ENCODE peak calls at places on chromosomes 7 and 10, in seven cellular contexts. One of them, this sample, is unnamed.

GRCh38 chr10:97059006-97059871 is 126.5 kb downstream of the SLIT1 start:
- DNase-seq in A549: no peak
- DNase-seq in mammary epithelial cell: no peak
- DNase-seq in hepatocyte: no peak
- DNase-seq in HepG2: no peak
- DNase-seq in PC-3: no peak
- DNase-seq in neural progenitor cell: peak
- DNase-seq in this sample: no peak

GRCh38 chr7:27295236-27295635 is 52.6 kb downstream of the EVX1 start:
- DNase-seq in neural progenitor cell: no peak
- DNase-seq in PC-3: no peak
- DNase-seq in mammary epithelial cell: no peak
- DNase-seq in hepatocyte: no peak
- DNase-seq in A549: no peak
- DNase-seq in HepG2: no peak
- DNase-seq in this sample: no peak

GRCh38 chr7:151665363-151665762 is 145.7 kb upstream of the RHEB start:
- DNase-seq in mammary epithelial cell: no peak
- DNase-seq in PC-3: no peak
- DNase-seq in HepG2: no peak
- DNase-seq in neural progenitor cell: no peak
- DNase-seq in A549: no peak
- DNase-seq in hepatocyte: peak
- DNase-seq in this sample: no peak

GRCh38 chr10:84997870-84998269 is 669.5 kb downstream of the CCSER2 start:
- DNase-seq in mammary epithelial cell: no peak
- DNase-seq in A549: no peak
- DNase-seq in HepG2: no peak
- DNase-seq in neural progenitor cell: no peak
- DNase-seq in hepatocyte: no peak
- DNase-seq in PC-3: no peak
- DNase-seq in this sample: no peak

GRCh38 chr7:73992104-73992562 is 35.8 kb upstream of the ELN start:
- DNase-seq in neural progenitor cell: no peak
- DNase-seq in hepatocyte: no peak
- DNase-seq in PC-3: no peak
- DNase-seq in mammary epithelial cell: no peak
- DNase-seq in HepG2: no peak
- DNase-seq in A549: no peak
- DNase-seq in this sample: no peak

GRCh38 chr10:56116684-56117083 is 244.4 kb downstream of the ZWINT start:
- DNase-seq in PC-3: peak
- DNase-seq in HepG2: peak
- DNase-seq in hepatocyte: peak
- DNase-seq in neural progenitor cell: peak
- DNase-seq in A549: no peak
- DNase-seq in mammary epithelial cell: no peak
- DNase-seq in this sample: no peak

GRCh38 chr7:64603271-64603670 is 40.4 kb upstream of the ZNF680 start:
- DNase-seq in neural progenitor cell: no peak
- DNase-seq in A549: no peak
- DNase-seq in hepatocyte: no peak
- DNase-seq in PC-3: no peak
- DNase-seq in HepG2: no peak
- DNase-seq in mammary epithelial cell: no peak
- DNase-seq in this sample: no peak

GRCh38 chr10:103649654-103650423 is 156.3 kb downstream of the NEURL1 start:
- DNase-seq in HepG2: no peak
- DNase-seq in hepatocyte: no peak
- DNase-seq in PC-3: no peak
- DNase-seq in A549: no peak
- DNase-seq in mammary epithelial cell: no peak
- DNase-seq in neural progenitor cell: no peak
- DNase-seq in this sample: peak

GRCh38 chr7:11538751-11539299 is 293.2 kb downstream of the THSD7A start:
- DNase-seq in PC-3: no peak
- DNase-seq in mammary epithelial cell: no peak
- DNase-seq in A549: no peak
- DNase-seq in hepatocyte: no peak
- DNase-seq in neural progenitor cell: no peak
- DNase-seq in HepG2: no peak
- DNase-seq in this sample: no peak

GRCh38 chr7:56062382-56062781 is 1.7 kb upstream of the SUMF2 start:
- DNase-seq in HepG2: peak
- DNase-seq in hepatocyte: no peak
- DNase-seq in mammary epithelial cell: no peak
- DNase-seq in A549: no peak
- DNase-seq in PC-3: peak
- DNase-seq in neural progenitor cell: no peak
- DNase-seq in this sample: no peak

GRCh38 chr7:101984997-101985645 is 167.7 kb downstream of the CUX1 start:
- DNase-seq in mammary epithelial cell: no peak
- DNase-seq in neural progenitor cell: peak
- DNase-seq in hepatocyte: no peak
- DNase-seq in PC-3: no peak
- DNase-seq in A549: no peak
- DNase-seq in HepG2: no peak
- DNase-seq in this sample: no peak

GRCh38 chr10:86945361-86946214 is 11.8 kb downstream of the MMRN2 start:
- DNase-seq in HepG2: peak
- DNase-seq in mammary epithelial cell: no peak
- DNase-seq in PC-3: no peak
- DNase-seq in neural progenitor cell: peak
- DNase-seq in A549: peak
- DNase-seq in hepatocyte: peak
- DNase-seq in this sample: no peak

GRCh38 chr7:149310113-149310836 is 48.3 kb downstream of the ZNF783 start:
- DNase-seq in neural progenitor cell: no peak
- DNase-seq in PC-3: peak
- DNase-seq in mammary epithelial cell: peak
- DNase-seq in HepG2: peak
- DNase-seq in A549: peak
- DNase-seq in hepatocyte: peak
- DNase-seq in this sample: peak

GRCh38 chr7:11623093-11623678 is 208.8 kb downstream of the THSD7A start:
- DNase-seq in mammary epithelial cell: peak
- DNase-seq in A549: peak
- DNase-seq in HepG2: no peak
- DNase-seq in neural progenitor cell: no peak
- DNase-seq in hepatocyte: peak
- DNase-seq in PC-3: no peak
- DNase-seq in this sample: no peak

GRCh38 chr7:29237483-29237882 is 42.9 kb downstream of the CHN2 start:
- DNase-seq in neural progenitor cell: no peak
- DNase-seq in A549: no peak
- DNase-seq in PC-3: no peak
- DNase-seq in HepG2: peak
- DNase-seq in mammary epithelial cell: no peak
- DNase-seq in hepatocyte: no peak
- DNase-seq in this sample: no peak

GRCh38 chr7:117155694-117156093 is 167.2 kb downstream of the WNT2 start:
- DNase-seq in PC-3: no peak
- DNase-seq in hepatocyte: no peak
- DNase-seq in HepG2: no peak
- DNase-seq in mammary epithelial cell: no peak
- DNase-seq in neural progenitor cell: no peak
- DNase-seq in A549: no peak
- DNase-seq in this sample: no peak

DNA sequence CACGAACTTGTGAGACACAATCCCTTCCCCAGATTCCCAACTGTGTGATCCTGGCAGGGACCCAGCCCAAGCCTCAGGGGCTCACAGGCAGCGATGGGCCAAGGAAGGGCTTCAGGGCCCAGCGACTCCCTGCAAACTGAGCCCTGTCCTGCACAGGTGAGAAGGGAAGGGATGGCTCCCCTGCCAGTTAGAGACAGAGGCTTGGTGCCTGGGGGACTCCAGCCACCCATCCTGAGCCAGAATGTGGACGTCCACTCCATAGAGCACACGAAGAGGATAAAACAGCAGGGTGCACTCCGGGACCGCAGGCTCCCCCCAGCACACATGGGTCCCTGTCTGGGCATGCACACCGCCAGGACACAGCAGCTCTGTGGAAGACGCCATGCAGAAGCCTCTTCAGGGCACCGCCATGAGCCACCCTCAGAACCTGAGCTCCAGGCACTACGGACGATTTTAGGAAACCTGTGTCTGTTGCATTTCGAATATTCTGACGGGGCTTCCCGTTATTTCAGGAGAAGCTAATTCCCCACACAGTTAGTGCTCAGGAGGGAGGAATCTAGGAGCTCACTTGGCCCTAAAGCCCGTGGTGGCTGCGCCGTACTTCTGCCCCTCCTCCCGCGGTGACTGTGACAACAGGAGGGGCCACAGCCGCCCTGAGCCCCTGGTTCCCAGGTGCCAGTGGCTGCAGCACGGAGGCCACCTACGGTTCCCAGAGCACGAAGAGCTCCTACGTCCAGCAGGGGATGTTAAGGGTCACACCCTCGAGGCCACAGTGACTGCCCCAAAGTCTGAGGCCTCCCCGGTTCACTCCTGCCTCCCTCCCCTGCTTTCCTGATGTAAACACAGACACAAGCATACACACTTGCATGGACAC is 326.0 kb downstream of the PTPRN2 start:
- DNase-seq in PC-3: no peak
- DNase-seq in HepG2: no peak
- DNase-seq in hepatocyte: no peak
- DNase-seq in A549: no peak
- DNase-seq in mammary epithelial cell: no peak
- DNase-seq in neural progenitor cell: no peak
- DNase-seq in this sample: no peak
- TF ChIP-seq CTCF in PC-3: no peak
- TF ChIP-seq CTCF in HepG2: no peak
- TF ChIP-seq CTCF in hepatocyte: no peak
- TF ChIP-seq CTCF in A549: no peak
- TF ChIP-seq CTCF in mammary epithelial cell: no peak
- TF ChIP-seq CTCF in neural progenitor cell: no peak
- TF ChIP-seq CTCF in this sample: no peak

DNA sequence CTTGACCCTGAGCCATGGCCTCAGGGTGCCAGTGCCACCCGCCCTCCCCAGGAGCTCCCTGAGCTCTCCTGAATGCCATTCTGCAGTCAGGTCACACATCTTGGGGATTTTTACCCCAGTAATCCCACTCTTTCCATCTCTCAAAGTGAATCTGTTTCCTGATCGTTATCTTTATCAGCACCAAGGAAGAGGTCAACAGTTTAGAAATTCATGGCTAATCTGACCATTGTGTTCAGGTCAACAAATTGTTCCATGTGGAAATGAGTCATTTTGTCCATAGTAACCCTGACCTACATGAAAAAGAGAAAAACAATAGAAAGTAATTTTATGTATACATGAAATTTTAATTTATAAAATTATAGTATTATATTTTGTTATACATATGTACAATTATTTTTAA is 28.8 kb upstream of the ZNF488 start:
- DNase-seq in hepatocyte: no peak
- DNase-seq in HepG2: peak
- DNase-seq in neural progenitor cell: no peak
- DNase-seq in mammary epithelial cell: no peak
- DNase-seq in A549: peak
- DNase-seq in PC-3: peak
- DNase-seq in this sample: no peak
- H3K4me2 ChIP-seq in hepatocyte: no peak
- H3K4me2 ChIP-seq in HepG2: no peak
- H3K4me2 ChIP-seq in neural progenitor cell: no peak
- H3K4me2 ChIP-seq in mammary epithelial cell: no peak
- H3K4me2 ChIP-seq in A549: peak
- H3K4me2 ChIP-seq in PC-3: peak
- H3K4me2 ChIP-seq in this sample: no peak

GRCh38 chr10:13617146-13617545 is 30.4 kb downstream of the PRPF18 start:
- DNase-seq in PC-3: no peak
- DNase-seq in mammary epithelial cell: no peak
- DNase-seq in HepG2: no peak
- DNase-seq in hepatocyte: no peak
- DNase-seq in A549: no peak
- DNase-seq in neural progenitor cell: no peak
- DNase-seq in this sample: no peak

GRCh38 chr10:13612654-13613373 is 26.0 kb downstream of the PRPF18 start:
- DNase-seq in HepG2: no peak
- DNase-seq in PC-3: no peak
- DNase-seq in A549: no peak
- DNase-seq in hepatocyte: no peak
- DNase-seq in mammary epithelial cell: no peak
- DNase-seq in neural progenitor cell: no peak
- DNase-seq in this sample: no peak

GRCh38 chr10:13615650-13616049 is 28.9 kb downstream of the PRPF18 start:
- DNase-seq in neural progenitor cell: peak
- DNase-seq in mammary epithelial cell: no peak
- DNase-seq in HepG2: no peak
- DNase-seq in A549: no peak
- DNase-seq in PC-3: no peak
- DNase-seq in hepatocyte: no peak
- DNase-seq in this sample: no peak

GRCh38 chr10:13613519-13613918 is 26.8 kb downstream of the PRPF18 start:
- DNase-seq in PC-3: peak
- DNase-seq in HepG2: no peak
- DNase-seq in A549: peak
- DNase-seq in hepatocyte: peak
- DNase-seq in mammary epithelial cell: no peak
- DNase-seq in neural progenitor cell: peak
- DNase-seq in this sample: no peak

DNA sequence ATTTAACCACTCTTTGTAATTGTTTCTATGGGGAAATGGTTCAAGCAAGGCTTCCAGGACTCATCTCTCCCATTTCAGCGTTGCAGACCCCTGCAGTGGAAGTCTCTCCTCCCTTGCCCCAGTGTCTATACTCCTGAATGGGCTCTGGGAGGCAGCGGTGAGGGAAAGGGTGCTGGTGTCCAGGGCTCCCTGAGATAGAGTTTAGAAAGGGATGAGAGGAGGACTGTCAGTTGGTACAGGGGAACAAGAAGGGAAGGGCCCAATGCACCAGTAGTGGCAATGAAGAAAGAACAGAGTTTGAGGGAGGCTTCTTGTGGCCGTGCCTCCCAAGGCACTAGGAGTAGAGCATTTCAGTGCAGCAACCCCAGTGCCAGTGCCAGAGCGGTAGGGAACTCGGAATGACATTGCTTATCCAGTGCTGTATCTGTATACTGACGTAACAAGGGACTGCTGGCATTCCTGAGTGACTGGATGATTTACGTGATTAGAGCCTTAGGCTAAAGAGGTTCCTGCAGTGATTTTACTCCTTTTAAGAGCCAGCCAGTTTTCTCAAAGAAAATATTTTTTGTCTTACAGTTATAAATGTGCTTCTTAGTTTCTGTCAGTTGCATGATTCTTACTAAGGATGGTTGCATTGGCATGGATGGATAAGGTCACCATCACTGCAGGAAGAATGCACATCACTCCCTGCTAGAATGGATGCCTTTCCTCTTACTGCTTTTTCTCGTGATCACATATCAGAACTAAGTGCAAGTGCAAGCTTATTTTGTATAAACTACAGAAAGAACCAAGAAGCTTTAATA is 28.0 kb downstream of the PRPF18 start:
- DNase-seq in mammary epithelial cell: peak
- DNase-seq in neural progenitor cell: peak
- DNase-seq in A549: peak
- DNase-seq in hepatocyte: peak
- DNase-seq in HepG2: no peak
- DNase-seq in PC-3: peak
- DNase-seq in this sample: no peak
- TF ChIP-seq CTCF in mammary epithelial cell: no peak
- TF ChIP-seq CTCF in neural progenitor cell: peak
- TF ChIP-seq CTCF in A549: no peak
- TF ChIP-seq CTCF in hepatocyte: no peak
- TF ChIP-seq CTCF in HepG2: no peak
- TF ChIP-seq CTCF in PC-3: no peak
- TF ChIP-seq CTCF in this sample: no peak

GRCh38 chr10:133401500-133401899 is 7.5 kb downstream of the MTG1 start:
- DNase-seq in neural progenitor cell: no peak
- DNase-seq in PC-3: no peak
- DNase-seq in A549: no peak
- DNase-seq in HepG2: no peak
- DNase-seq in hepatocyte: no peak
- DNase-seq in mammary epithelial cell: no peak
- DNase-seq in this sample: no peak
- H3K4me2 ChIP-seq in neural progenitor cell: no peak
- H3K4me2 ChIP-seq in PC-3: no peak
- H3K4me2 ChIP-seq in A549: no peak
- H3K4me2 ChIP-seq in HepG2: no peak
- H3K4me2 ChIP-seq in hepatocyte: no peak
- H3K4me2 ChIP-seq in mammary epithelial cell: no peak
- H3K4me2 ChIP-seq in this sample: no peak